ENCODE peak calls at places on chromosomes 13 and 19, in four cellular contexts. U, H, B and V are unnamed samples.

GRCh38 chr13:35502456-35502855 is 26.0 kb upstream of the MAB21L1 start:
- DNase-seq in H (no peak), U (no peak), B (no peak), V (no peak)

GRCh38 chr19:41994521-41994971 is 516 bp upstream of the ATP1A3 start:
- DNase-seq in H (no peak), B (no peak), U (no peak), V (no peak)

GRCh38 chr19:45455707-45456499 is 11.9 kb upstream of the FOSB start:
- DNase-seq in H (peak; percentile 94), B (peak; percentile 94), U (peak; percentile 99), V (peak; percentile 97)

GRCh38 chr13:80047406-80047805 is 293.5 kb downstream of the SPRY2 start:
- DNase-seq in H (no peak), U (peak; percentile 69), B (no peak), V (no peak)

GRCh38 chr13:31001647-31002046 is 69.2 kb downstream of the TEX26 start:
- DNase-seq in H (no peak), B (no peak), U (no peak), V (no peak)

GRCh38 chr19:30017172-30017571 is 75.1 kb downstream of the URI1 start:
- DNase-seq in U (no peak), H (no peak), B (no peak), V (no peak)

GRCh38 chr13:85896516-85897450 is 97.6 kb upstream of the SLITRK6 start:
- DNase-seq in U (peak; percentile 0), H (no peak), B (no peak), V (no peak)

GRCh38 chr19:610071-610800 is 20.6 kb downstream of the HCN2 start:
- DNase-seq in H (no peak), U (no peak), B (no peak), V (no peak)

GRCh38 chr19:46620716-46621115 is 4.2 kb downstream of the PTGIR start:
- DNase-seq in H (no peak), B (no peak), U (peak; percentile 85), V (no peak)

GRCh38 chr19:3970313-3970807 is 539 bp downstream of the DAPK3 start:
- DNase-seq in H (no peak), B (no peak), U (no peak), V (no peak)

GRCh38 chr19:51439021-51439465 is 19.2 kb downstream of the SIGLEC8 start:
- DNase-seq in B (no peak), U (no peak), H (no peak), V (no peak)

GRCh38 chr19:48121909-48122371 is 11.3 kb upstream of the PLA2G4C start:
- DNase-seq in H (no peak), B (no peak), U (no peak), V (no peak)

GRCh38 chr13:22325761-22326160 is 654.9 kb downstream of the FGF9 start:
- DNase-seq in B (no peak), H (no peak), U (no peak), V (no peak)

GRCh38 chr19:39175564-39175963 is 21.2 kb upstream of the NCCRP1 start:
- DNase-seq in H (no peak), U (no peak), B (no peak), V (no peak)

GRCh38 chr19:18170714-18171255 is 2.8 kb upstream of the IFI30 start:
- DNase-seq in U (no peak), H (peak; percentile 74), B (no peak), V (no peak)

GRCh38 chr13:59584101-59584500 is 579.6 kb downstream of the DIAPH3 start:
- DNase-seq in U (no peak), B (no peak), H (no peak), V (no peak)

GRCh38 chr13:95212962-95213850 is 88.0 kb downstream of the ABCC4 start:
- DNase-seq in U (no peak), H (no peak), B (no peak), V (no peak)

GRCh38 chr13:113061271-113061625 is 44.3 kb upstream of the F7 start:
- DNase-seq in H (peak; percentile 28), B (no peak), U (no peak), V (peak; percentile 24)

GRCh38 chr19:27901078-27901477 is 1311.9 kb downstream of the UQCRFS1 start:
- DNase-seq in B (no peak), H (no peak), U (no peak), V (no peak)
- H3K9me3 ChIP-seq in B (no peaks in the 10 kb centered on the region), H (no peaks in the 10 kb centered on the region), U (peaks cover 41% of the 10 kb centered on the region), V (no peaks in the 10 kb centered on the region)

GRCh38 chr19:44451687-44452086 is 3.4 kb upstream of the ZNF229 start:
- DNase-seq in H (no peak), B (no peak), U (no peak), V (no peak)

GRCh38 chr19:44452367-44452766 is 4.1 kb upstream of the ZNF229 start:
- DNase-seq in U (no peak), B (no peak), H (no peak), V (no peak)

GRCh38 chr19:44447864-44448674 is at the start of gene ZNF229:
- DNase-seq in H (peak; percentile 88), B (peak; percentile 72), U (peak; percentile 94), V (peak; percentile 85)
- H3K9me3 ChIP-seq in H (peaks cover 41% of the 10 kb centered on the region), B (peaks cover 26% of the 10 kb centered on the region), U (peaks cover 26% of the 10 kb centered on the region), V (peaks cover 51% of the 10 kb centered on the region)

GRCh38 chr13:105311094-105311493 is 1224.4 kb downstream of the EFNB2 start:
- DNase-seq in H (no peak), U (no peak), B (no peak), V (no peak)
- H3K9me3 ChIP-seq in H (no peaks in the 10 kb centered on the region), U (no peaks in the 10 kb centered on the region), B (no peaks in the 10 kb centered on the region), V (no peaks in the 10 kb centered on the region)

DNA sequence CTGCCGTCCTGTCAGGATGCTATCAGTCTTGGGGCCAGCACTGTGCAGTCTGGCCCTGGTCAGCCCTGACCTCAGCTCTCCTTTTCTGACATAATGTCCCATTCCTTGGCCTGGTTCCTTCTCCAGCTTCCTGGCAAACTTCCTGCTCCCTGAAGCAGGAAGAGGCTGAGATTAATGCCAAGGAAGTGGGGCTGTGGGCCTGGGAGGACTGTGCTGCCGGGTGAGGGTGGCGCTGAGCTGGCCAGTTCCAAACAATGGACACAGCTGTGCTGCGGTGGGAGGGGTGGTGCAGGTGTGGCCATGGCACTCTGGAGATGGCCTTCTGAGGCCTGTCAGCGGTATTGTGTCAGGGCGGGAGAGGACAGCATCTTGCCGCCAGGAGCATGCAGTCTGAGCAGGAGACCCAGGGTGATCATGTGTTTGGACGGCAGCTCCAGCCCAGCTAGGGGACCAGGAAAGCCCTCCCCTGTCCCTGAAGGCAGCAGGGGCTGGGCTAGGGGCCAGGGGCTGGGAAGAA is 30.9 kb downstream of the TUBA3C start:
- DNase-seq in U (no peak), B (no peak), H (no peak), V (peak; percentile 31)
- H3K9me3 ChIP-seq in U (peaks cover 56% of the 10 kb centered on the region), B (no peaks in the 10 kb centered on the region), H (peaks cover 9% of the 10 kb centered on the region), V (no peaks in the 10 kb centered on the region)

GRCh38 chr19:28864577-28865042 is 348.3 kb downstream of the UQCRFS1 start:
- DNase-seq in B (peak; percentile 24), U (peak; percentile 7), H (no peak), V (no peak)
- H3K9me3 ChIP-seq in B (no peaks in the 10 kb centered on the region), U (peaks cover 3% of the 10 kb centered on the region), H (no peaks in the 10 kb centered on the region), V (no peaks in the 10 kb centered on the region)

GRCh38 chr19:21423057-21424041 is 26.4 kb downstream of the ZNF493 start:
- DNase-seq in U (no peak), H (no peak), B (no peak), V (no peak)
- H3K9me3 ChIP-seq in U (peaks cover 46% of the 10 kb centered on the region), H (peaks cover 98% of the 10 kb centered on the region), B (peaks cover 37% of the 10 kb centered on the region), V (peaks cover 90% of the 10 kb centered on the region)

DNA sequence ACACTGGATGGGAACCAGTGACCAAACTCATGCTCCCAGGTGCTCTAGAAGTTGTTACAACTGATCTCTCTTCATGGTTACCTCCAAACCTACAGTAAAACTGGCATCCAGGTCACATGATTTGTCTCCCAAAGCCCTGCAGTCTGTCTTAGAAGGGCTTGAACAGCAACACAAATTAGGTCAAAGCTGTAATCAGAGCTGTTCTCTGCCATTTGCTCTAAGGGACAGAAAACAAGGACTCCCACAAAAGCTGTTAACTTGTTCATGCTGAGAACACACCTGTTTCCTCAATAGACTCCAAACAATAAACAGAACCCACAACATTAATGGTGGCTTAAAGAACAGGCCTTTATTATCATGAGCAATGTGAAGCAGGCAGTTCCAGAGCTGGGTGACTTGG is 8.0 kb downstream of the ZNF671 start:
- DNase-seq in H (no peak), B (no peak), U (no peak), V (no peak)
- H3K9me3 ChIP-seq in H (peaks cover 93% of the 10 kb centered on the region), B (peaks cover 83% of the 10 kb centered on the region), U (peaks cover 56% of the 10 kb centered on the region), V (peaks cover 26% of the 10 kb centered on the region)

GRCh38 chr13:73450583-73450982 is 391.8 kb downstream of the KLF5 start:
- DNase-seq in U (peak; percentile 1), B (no peak), H (no peak), V (no peak)
- H3K9me3 ChIP-seq in U (no peaks in the 10 kb centered on the region), B (no peaks in the 10 kb centered on the region), H (no peaks in the 10 kb centered on the region), V (no peaks in the 10 kb centered on the region)